ENCODE peak calls at places on chromosomes 1 and 21, in seven cellular contexts. H is adipocyte, X is GM06990, J is neuronal stem cell, W is mesendoderm, G is OCI-LY7, Q is heart right ventricle. Z is an unnamed sample.

GRCh38 chr21:46459356-46460112 is 843 bp downstream of the DIP2A start:
- DNase-seq in J (no peak), H (peak), Q (peak), W (peak), X (no peak), G (peak), Z (no peak)

GRCh38 chr21:25818156-25818950 is 83.6 kb downstream of the GABPA start:
- DNase-seq in W (peak), X (no peak), H (no peak), Q (no peak), J (no peak), G (no peak), Z (no peak)

GRCh38 chr21:27248791-27249190 is 281.9 kb upstream of the ADAMTS5 start:
- DNase-seq in Q (no peak), X (no peak), H (no peak), W (no peak), G (no peak), J (no peak), Z (peak)

GRCh38 chr1:119040906-119041305 is 52.8 kb upstream of the TBX15 start:
- DNase-seq in G (no peak), W (no peak), J (no peak), Q (no peak), X (no peak), H (no peak), Z (no peak)

GRCh38 chr1:202176949-202177927 is 16.4 kb upstream of the LGR6 start:
- DNase-seq in J (no peak), X (no peak), H (no peak), W (no peak), Q (no peak), G (no peak), Z (no peak)

GRCh38 chr1:38123356-38123755 is 76.8 kb upstream of the POU3F1 start:
- DNase-seq in G (no peak), J (no peak), X (no peak), Q (no peak), H (peak), W (peak), Z (no peak)

GRCh38 chr1:117582341-117582902 is 23.4 kb upstream of the TENT5C start:
- DNase-seq in Q (no peak), H (no peak), J (no peak), G (no peak), W (no peak), X (no peak), Z (no peak)

GRCh38 chr1:156767879-156768608 is 709 bp downstream of the PRCC start:
- DNase-seq in G (no peak), W (peak), H (peak), Q (peak), X (peak), J (peak), Z (no peak)

GRCh38 chr1:20491866-20492265 is 5.9 kb upstream of the CAMK2N1 start:
- DNase-seq in Q (no peak), X (no peak), G (no peak), H (no peak), W (no peak), J (no peak), Z (no peak)

GRCh38 chr1:114154963-114155322 is 1.3 kb upstream of the SYT6 start:
- DNase-seq in G (no peak), X (no peak), Q (no peak), W (peak), J (no peak), H (peak), Z (no peak)

GRCh38 chr1:208179303-208179702 is 64.9 kb downstream of the PLXNA2 start:
- DNase-seq in J (no peak), W (peak), Q (no peak), G (no peak), X (no peak), H (no peak), Z (no peak)

GRCh38 chr1:221564891-221565290 is 177.0 kb downstream of the DUSP10 start:
- DNase-seq in H (no peak), W (no peak), G (no peak), X (no peak), J (no peak), Q (no peak), Z (no peak)

GRCh38 chr1:180277476-180278192 is 47.6 kb downstream of the LHX4 start:
- DNase-seq in G (no peak), J (no peak), Q (no peak), X (no peak), H (no peak), W (no peak), Z (no peak)

GRCh38 chr1:192453360-192454045 is 122.1 kb upstream of the RGS1 start:
- DNase-seq in X (no peak), W (no peak), H (no peak), Q (no peak), J (no peak), G (no peak), Z (no peak)

GRCh38 chr1:198318092-198318491 is 161.3 kb downstream of the NEK7 start:
- DNase-seq in W (no peak), G (no peak), H (no peak), J (no peak), X (no peak), Q (no peak), Z (no peak)

GRCh38 chr1:50521703-50522102 is 98.5 kb upstream of the DMRTA2 start:
- DNase-seq in Q (no peak), G (no peak), J (no peak), W (no peak), X (no peak), H (no peak), Z (no peak)

GRCh38 chr1:213244664-213245091 is 193.6 kb downstream of the RPS6KC1 start:
- DNase-seq in H (peak), Q (no peak), W (peak), J (peak), G (peak), X (no peak), Z (peak)

GRCh38 chr1:159775716-159776115 is 5.0 kb upstream of the DUSP23 start:
- DNase-seq in W (no peak), J (no peak), H (peak), G (no peak), Q (no peak), X (no peak), Z (no peak)

DNA sequence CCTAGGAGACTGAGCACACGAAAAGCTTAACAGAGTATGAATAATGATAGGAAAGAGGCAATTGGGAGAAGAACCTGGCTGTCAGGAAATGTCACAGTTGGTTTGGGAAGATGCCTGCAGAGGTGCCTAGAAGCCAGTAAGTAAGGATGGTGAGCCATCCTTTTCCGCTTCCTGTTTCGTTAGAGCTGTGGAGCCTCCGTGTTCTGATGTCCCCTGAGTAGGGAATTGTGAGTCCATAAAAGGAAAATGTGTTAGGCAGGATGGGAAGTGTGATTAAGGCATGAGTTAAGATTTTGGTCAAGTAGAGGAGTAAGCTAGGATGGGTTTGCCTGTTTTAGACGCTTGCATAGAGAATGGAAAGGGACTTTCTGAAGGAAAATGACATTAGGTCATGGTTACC is 9.0 kb downstream of the CLIC4 start:
- DNase-seq in W (peak), Q (no peak), X (no peak), H (no peak), J (no peak), G (no peak), Z (no peak)
- H3K4me3 ChIP-seq in W (no peak), Q (no peak), X (no peak), H (no peak), J (no peak), G (no peak), Z (no peak)

DNA sequence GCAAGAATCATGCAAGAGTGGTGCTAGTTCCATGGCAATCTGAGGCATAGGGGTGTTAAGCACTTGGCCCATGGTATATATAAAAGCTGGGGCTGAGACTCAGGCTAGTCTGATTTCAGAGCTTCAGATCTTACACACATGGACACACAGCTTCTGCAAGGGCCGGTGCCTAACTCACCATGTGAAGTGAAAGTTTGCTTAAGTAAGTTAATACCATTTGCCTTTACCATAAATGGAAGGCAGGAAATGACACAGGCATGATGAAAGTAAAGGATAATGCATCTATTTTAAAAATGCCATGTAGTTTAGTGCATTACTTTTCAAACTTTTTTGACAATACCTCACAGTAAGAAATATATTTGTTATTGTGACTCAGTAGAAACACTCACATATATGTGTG is 122.6 kb downstream of the KCNJ6 start:
- DNase-seq in W (no peak), G (no peak), J (no peak), X (no peak), H (peak), Q (no peak), Z (no peak)
- H3K4me3 ChIP-seq in W (no peak), G (no peak), J (no peak), X (no peak), H (no peak), Q (no peak), Z (no peak)

DNA sequence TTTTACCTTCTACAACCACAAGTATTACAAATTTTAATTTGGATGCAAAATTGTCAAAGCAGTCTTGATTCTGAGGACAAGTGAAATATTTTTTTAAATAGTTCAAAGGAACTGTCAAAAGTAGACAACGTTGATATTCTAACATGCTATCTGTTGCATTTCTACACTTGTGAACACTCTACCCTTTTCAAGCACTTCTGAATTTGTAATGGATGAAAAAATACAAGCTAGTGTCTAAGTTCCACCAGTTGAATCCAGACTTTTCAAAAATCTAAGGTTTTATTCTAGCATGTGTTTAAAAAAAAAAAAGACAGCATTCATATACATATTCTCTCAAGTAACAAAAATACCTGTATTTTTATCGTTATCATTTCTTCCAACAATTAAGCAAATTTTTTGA is 2.1 kb downstream of the ARID4B start:
- DNase-seq in Q (no peak), X (no peak), H (no peak), J (no peak), W (no peak), G (no peak), Z (no peak)
- H3K4me3 ChIP-seq in Q (no peak), X (peak), H (peak), J (no peak), W (no peak), G (peak), Z (peak)

GRCh38 chr1:24507423-24507804 is 4.8 kb downstream of the RCAN3 start:
- DNase-seq in H (no peak), X (no peak), J (no peak), G (no peak), W (no peak), Q (no peak), Z (no peak)
- H3K4me3 ChIP-seq in H (no peak), X (no peak), J (no peak), G (peak), W (no peak), Q (no peak), Z (no peak)

DNA sequence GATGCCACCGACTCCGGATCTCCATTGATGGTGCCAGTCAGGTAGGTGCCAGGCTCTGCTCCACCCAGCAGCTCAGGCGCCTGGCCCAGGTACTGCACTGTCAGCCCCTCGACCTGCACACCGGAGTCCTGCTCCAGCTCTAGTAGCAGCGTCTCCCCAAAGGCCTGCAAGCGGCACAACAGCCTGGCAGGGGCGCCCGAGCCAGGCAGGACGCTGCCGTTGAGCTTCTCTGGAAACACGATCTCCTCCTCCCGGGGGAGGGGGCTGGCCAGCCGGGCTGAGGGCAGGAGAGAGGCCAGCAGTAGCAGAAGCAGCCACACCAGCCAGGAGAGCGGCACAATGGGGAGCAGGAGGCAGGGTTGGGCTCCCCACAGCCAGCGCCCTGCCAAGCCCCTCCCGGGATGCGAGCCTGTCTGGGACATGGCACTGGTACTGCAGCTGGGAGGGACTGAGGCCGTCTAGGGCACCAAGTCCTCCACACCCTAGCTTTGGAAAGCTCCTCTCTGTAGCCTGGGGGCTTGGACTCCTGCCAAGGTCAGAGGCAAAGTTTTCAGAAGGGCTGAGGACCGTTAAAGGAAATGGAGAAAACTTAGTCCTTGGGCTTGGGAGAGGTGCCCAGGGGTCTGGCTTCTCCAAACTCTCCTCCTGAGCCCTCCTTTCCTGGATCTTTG is 513 bp downstream of the ADAMTS4 start:
- DNase-seq in X (no peak), J (no peak), G (no peak), W (peak), Q (peak), H (peak), Z (no peak)
- H3K4me3 ChIP-seq in X (no peak), J (no peak), G (no peak), W (no peak), Q (peak), H (peak), Z (no peak)

DNA sequence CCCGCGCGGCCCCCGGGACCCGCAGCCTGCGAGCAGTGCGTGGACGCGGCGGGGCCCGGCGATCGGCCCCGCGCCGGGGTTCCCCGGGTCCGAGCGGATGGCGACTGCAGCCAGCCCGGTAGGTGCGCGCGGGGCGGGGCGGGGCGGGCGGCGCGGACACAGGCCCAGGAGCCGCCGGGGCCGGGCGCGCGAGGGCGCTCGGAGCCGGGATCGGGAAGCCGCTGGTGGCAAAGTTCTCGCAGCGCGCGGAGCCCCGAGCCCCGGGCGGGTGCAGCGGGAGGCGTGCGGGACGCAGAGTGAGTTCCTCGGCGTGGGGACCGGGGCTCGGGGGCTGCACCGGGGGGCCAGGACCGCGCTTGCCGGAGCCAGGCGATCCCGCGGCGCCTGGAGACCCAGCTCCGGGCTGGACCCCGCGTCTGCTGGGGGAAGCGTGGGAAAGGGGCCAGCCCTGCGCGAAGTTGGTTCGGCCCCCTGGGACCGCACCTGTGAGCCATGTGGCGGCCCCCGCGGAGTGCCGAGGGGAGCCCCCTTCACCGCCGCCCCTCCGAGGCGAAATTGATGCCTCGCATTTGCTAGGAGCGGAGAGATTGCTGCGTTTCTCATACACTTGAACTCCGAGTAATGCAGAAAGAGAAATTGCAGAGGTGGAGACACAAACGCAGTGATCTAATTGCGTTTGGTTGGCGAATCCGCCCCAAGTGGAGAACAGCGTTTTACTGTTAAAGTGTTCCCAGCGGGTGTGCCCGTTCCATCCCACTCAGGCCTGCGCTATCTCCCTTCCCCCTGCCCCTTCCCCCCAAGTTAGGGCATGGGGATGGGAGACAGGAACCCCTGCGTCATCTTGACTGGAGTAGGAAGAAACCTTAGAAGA is 228.9 kb upstream of the TMEM51 start:
- DNase-seq in J (no peak), X (peak), W (peak), H (peak), Q (peak), G (no peak), Z (no peak)
- H3K4me3 ChIP-seq in J (peak), X (peak), W (peak), H (peak), Q (peak), G (peak), Z (peak)

GRCh38 chr1:2323575-2323974 is 67.8 kb downstream of the MORN1 start:
- DNase-seq in G (no peak), Q (no peak), W (no peak), X (no peak), J (no peak), H (no peak), Z (no peak)

GRCh38 chr1:2322065-2322571 is 69.2 kb downstream of the MORN1 start:
- DNase-seq in Q (peak), W (peak), J (peak), X (no peak), G (no peak), H (peak), Z (peak)

GRCh38 chr1:2320760-2321159 is 70.6 kb downstream of the MORN1 start:
- DNase-seq in H (no peak), G (no peak), Q (no peak), J (no peak), X (no peak), W (no peak), Z (no peak)

GRCh38 chr1:2321258-2321657 is 70.1 kb downstream of the MORN1 start:
- DNase-seq in J (no peak), H (no peak), X (no peak), W (no peak), G (no peak), Q (no peak), Z (no peak)

GRCh38 chr1:2322593-2323295 is 68.6 kb downstream of the MORN1 start:
- DNase-seq in J (no peak), X (no peak), W (no peak), G (no peak), Q (no peak), H (no peak), Z (peak)
- H3K4me3 ChIP-seq in J (no peak), X (no peak), W (no peak), G (no peak), Q (peak), H (no peak), Z (no peak)

GRCh38 chr1:162023181-162023546 is 505 bp downstream of the OLFML2B start:
- DNase-seq in G (no peak), H (no peak), J (no peak), W (no peak), Q (peak), X (no peak), Z (no peak)
- H3K4me3 ChIP-seq in G (no peak), H (peak), J (peak), W (peak), Q (peak), X (no peak), Z (peak)

GRCh38 chr1:16063226-16063829 is 10.1 kb downstream of the FAM131C start:
- DNase-seq in G (no peak), X (no peak), W (no peak), Q (no peak), J (no peak), H (no peak), Z (no peak)

GRCh38 chr1:16063921-16064320 is 9.5 kb downstream of the FAM131C start:
- DNase-seq in H (no peak), Q (no peak), J (no peak), X (no peak), G (no peak), W (no peak), Z (no peak)

GRCh38 chr1:16065197-16065576 is 8.3 kb downstream of the FAM131C start:
- DNase-seq in Q (no peak), H (no peak), J (no peak), X (no peak), W (no peak), G (no peak), Z (no peak)

GRCh38 chr1:16064536-16065196 is 8.8 kb downstream of the FAM131C start:
- DNase-seq in H (no peak), W (no peak), Q (no peak), X (no peak), J (no peak), G (no peak), Z (no peak)

GRCh38 chr1:16061255-16061654 is 12.2 kb downstream of the FAM131C start:
- DNase-seq in W (no peak), G (no peak), H (no peak), X (no peak), Q (no peak), J (no peak), Z (no peak)
- H3K4me3 ChIP-seq in W (no peak), G (no peak), H (no peak), X (no peak), Q (no peak), J (no peak), Z (no peak)